ENCODE peak calls at places on chromosomes 12 and 14, in seven cellular contexts. F is mesendoderm, H is IMR-90, R is neuronal stem cell, Y is H9, N is mesenchymal stem cell, P is trophoblast cell. I is an unnamed sample.

GRCh38 chr12:130477701-130478100 is 140.0 kb downstream of the PIWIL1 start:
- DNase-seq in H (no peak), R (no peak), N (no peak), Y (no peak), P (no peak), F (no peak), I (no peak)

GRCh38 chr12:94701711-94702110 is 51.4 kb upstream of the TMCC3 start:
- DNase-seq in H (no peak), R (no peak), N (no peak), P (no peak), Y (no peak), F (no peak), I (no peak)

GRCh38 chr14:76280221-76280620 is 95.7 kb upstream of the ESRRB start:
- DNase-seq in N (no peak), F (no peak), H (no peak), P (no peak), R (no peak), Y (peak), I (no peak)

GRCh38 chr14:105161964-105162363 is 6.6 kb downstream of the JAG2 start:
- DNase-seq in F (peak), Y (no peak), P (no peak), R (no peak), N (no peak), H (no peak), I (no peak)

GRCh38 chr12:157644-158043 is 56.3 kb downstream of the SLC6A12 start:
- DNase-seq in H (no peak), N (no peak), F (no peak), R (no peak), P (no peak), Y (no peak), I (no peak)

GRCh38 chr14:102454711-102455110 is 54.9 kb downstream of the ANKRD9 start:
- DNase-seq in F (no peak), P (no peak), N (no peak), Y (no peak), R (no peak), H (no peak), I (no peak)

GRCh38 chr14:73913256-73913655 is 26.6 kb downstream of the ZNF410 start:
- DNase-seq in H (peak), N (no peak), P (no peak), F (no peak), R (no peak), Y (no peak), I (no peak)

GRCh38 chr12:41437578-41437977 is 249.5 kb downstream of the PDZRN4 start:
- DNase-seq in R (no peak), H (no peak), N (no peak), P (no peak), F (no peak), Y (no peak), I (no peak)

GRCh38 chr12:123131291-123131831 is 19.5 kb downstream of the PITPNM2 start:
- DNase-seq in P (peak), R (no peak), H (no peak), Y (no peak), N (peak), F (peak), I (no peak)

GRCh38 chr14:100140452-100141132 is 18.9 kb downstream of the DEGS2 start:
- DNase-seq in N (peak), F (peak), R (peak), P (no peak), Y (peak), H (peak), I (peak)

GRCh38 chr12:12488296-12488695 is 74.4 kb downstream of the DUSP16 start:
- DNase-seq in N (no peak), F (no peak), Y (no peak), H (no peak), R (no peak), P (no peak), I (no peak)

GRCh38 chr12:12491634-12492033 is 71.0 kb downstream of the DUSP16 start:
- DNase-seq in H (no peak), F (peak), R (no peak), P (no peak), Y (no peak), N (no peak), I (no peak)

GRCh38 chr12:12486661-12487240 is 75.9 kb downstream of the DUSP16 start:
- DNase-seq in R (no peak), Y (no peak), P (peak), N (no peak), F (no peak), H (no peak), I (no peak)

GRCh38 chr12:12487490-12487889 is 75.2 kb downstream of the DUSP16 start:
- DNase-seq in P (no peak), Y (no peak), F (no peak), H (no peak), N (no peak), R (no peak), I (no peak)

DNA sequence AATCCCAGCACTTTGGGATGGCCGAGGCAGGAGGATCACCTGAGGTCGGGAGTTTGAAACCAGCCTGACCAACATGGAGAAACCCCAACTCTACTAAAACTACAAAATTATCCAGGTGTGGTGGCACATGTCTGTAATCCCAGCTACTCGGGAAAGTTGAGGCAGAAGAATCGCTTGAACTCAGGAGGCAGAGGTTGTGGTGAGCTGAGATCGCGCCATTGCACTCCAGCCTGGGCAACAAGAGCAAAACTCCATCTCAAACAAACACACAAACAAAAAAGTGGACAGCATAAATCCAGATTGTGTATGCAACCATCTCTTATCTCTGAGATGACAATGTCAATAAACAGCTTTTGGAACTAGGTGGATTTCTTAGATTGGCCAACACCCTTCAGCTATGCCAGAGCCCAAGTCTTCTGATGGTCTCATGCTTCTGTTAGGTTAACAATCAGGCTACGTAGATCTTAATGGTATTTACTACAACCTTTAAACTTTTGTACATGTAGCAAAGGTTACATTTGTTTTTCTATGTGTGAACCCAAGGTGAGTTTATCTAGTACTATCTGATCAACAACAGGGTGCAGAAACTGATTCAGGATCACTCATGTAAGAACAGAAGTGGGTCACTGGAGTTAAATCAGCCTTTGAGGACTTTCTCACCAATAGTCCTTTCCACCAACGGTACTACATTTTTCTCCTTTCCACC is 73.7 kb downstream of the DUSP16 start:
- DNase-seq in F (no peak), P (no peak), R (no peak), H (no peak), N (no peak), Y (no peak), I (no peak)
- H3K23ac ChIP-seq in F (no peak), P (no peak), R (no peak), H (no peak), N (no peak), Y (no peak), I (no peak)

GRCh38 chr14:21589317-21589716 is 9.4 kb upstream of the OR10G3 start:
- DNase-seq in R (no peak), F (no peak), Y (no peak), N (no peak), H (no peak), P (peak), I (no peak)
- H3K23ac ChIP-seq in R (no peak), F (no peak), Y (no peak), N (no peak), H (no peak), P (no peak), I (no peak)

DNA sequence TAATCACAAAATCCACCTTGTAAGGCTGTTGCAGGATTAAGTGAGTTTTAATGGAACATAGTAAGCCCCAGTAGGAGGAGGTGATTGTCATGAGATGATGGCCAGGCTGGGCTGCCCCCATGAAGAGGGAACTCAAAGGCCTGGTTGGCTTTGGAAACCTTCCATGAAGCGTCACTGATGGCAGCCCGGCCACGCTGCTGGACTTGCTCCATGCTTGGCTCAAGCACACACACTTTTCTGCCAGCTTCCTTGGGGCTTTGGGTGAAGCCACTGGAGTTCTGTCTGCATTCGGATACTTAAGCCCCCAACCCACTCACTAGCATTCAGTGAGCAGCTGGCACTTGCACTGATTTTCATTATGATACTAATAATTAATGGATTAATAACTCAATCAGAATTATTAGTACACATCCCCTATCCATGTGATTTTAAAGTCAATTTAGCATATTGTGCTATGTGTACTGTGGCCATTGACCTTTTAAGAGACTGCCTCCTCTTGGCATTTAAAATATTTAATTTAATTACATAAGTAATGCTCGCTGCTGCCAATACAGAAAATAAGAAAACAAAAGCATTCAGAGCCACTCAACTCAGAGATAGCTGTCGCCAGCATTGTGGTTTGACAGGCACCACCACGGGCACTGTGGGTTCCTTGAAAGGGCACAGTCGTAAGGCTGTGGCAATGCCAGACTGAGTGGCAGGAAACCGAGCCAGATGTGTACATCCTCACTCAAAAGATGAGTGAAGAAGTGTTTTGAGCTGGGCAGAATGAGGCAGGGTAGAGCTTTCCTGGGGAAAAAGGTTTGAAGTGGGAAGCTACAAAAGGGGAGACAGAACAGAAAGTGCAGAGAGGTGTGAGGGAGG is 15.9 kb downstream of the KRT85 start:
- DNase-seq in Y (no peak), P (no peak), N (no peak), H (no peak), R (no peak), F (no peak), I (no peak)
- H3K23ac ChIP-seq in Y (no peak), P (no peak), N (no peak), H (no peak), R (no peak), F (no peak), I (no peak)

DNA sequence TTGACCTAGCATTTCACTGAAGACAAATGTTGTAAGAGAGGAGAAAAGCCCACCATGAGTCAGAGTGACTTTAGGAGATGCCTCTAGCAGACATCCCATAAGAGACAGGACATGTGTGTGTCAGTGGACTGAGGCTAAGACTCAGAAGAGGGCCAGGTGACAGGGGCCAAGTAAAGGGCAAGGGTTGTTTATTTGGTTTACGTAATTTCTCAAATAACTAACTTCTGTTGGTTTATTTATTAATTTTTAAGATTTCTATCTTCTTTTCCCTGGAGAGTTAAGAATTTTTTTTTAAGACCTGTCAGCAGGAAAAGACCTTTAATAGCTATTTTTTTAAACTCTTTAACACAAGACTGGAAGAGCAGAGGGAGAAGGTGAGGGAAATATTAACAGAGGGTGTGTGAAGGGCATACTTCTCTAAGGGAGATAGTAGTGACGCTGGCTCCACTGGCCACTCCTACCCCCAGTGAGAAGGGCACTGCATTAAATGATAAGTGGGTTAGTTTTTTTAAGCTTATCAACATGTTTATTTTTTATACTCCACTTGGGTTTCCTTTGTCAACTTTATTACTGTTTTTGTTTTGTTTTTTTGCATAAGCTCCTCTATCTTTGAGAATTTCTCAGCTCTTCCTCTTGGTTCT is 3.5 kb downstream of the PNP start:
- DNase-seq in F (no peak), Y (no peak), H (no peak), N (no peak), P (no peak), R (no peak), I (no peak)
- H3K23ac ChIP-seq in F (no peak), Y (no peak), H (no peak), N (no peak), P (no peak), R (no peak), I (no peak)

GRCh38 chr12:79778802-79779201 is 88.0 kb upstream of the PAWR start:
- DNase-seq in Y (no peak), H (peak), P (no peak), N (no peak), F (no peak), R (no peak), I (no peak)

GRCh38 chr12:79776111-79776510 is 85.3 kb upstream of the PAWR start:
- DNase-seq in Y (no peak), N (peak), F (no peak), R (no peak), H (peak), P (peak), I (no peak)

GRCh38 chr12:79773896-79774295 is 83.1 kb upstream of the PAWR start:
- DNase-seq in R (no peak), N (no peak), H (no peak), Y (no peak), P (no peak), F (no peak), I (no peak)

GRCh38 chr12:79769860-79770485 is 79.2 kb upstream of the PAWR start:
- DNase-seq in Y (no peak), H (no peak), R (no peak), P (no peak), F (no peak), N (no peak), I (no peak)

GRCh38 chr12:79775355-79776073 is 84.8 kb upstream of the PAWR start:
- DNase-seq in Y (no peak), N (peak), F (no peak), H (no peak), R (no peak), P (no peak), I (no peak)
- H3K23ac ChIP-seq in Y (no peak), N (no peak), F (no peak), H (no peak), R (no peak), P (no peak), I (no peak)

DNA sequence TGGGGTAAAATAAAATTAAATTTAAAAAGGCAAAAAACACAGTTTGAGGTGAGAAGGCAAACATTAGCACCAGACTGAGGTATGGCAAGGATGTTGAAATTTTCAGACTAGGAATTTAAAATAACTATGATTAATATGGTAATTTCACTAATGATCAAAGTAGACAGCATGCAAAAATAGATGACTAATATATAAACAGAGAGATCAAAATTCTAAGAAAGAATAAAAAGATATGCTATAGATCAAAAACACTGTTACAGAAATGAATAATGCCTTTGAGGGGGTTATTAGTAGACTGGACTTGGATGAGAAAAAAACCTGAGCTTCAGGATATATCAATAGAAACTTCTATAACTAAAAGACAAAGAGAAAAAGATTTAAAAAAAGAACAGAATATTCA is 14.4 kb upstream of the GALNT8 start:
- DNase-seq in R (no peak), Y (no peak), H (no peak), P (no peak), N (no peak), F (no peak), I (no peak)
- H3K23ac ChIP-seq in R (no peak), Y (no peak), H (no peak), P (no peak), N (no peak), F (no peak), I (no peak)

GRCh38 chr12:5577741-5578140 is 145.8 kb downstream of the NTF3 start:
- DNase-seq in F (peak), P (peak), H (no peak), Y (no peak), R (no peak), N (no peak), I (no peak)
- H3K23ac ChIP-seq in F (no peak), P (no peak), H (no peak), Y (no peak), R (no peak), N (no peak), I (no peak)

GRCh38 chr14:36496346-36496745 is 23.7 kb downstream of the NKX2-1 start:
- DNase-seq in H (no peak), R (no peak), Y (no peak), F (no peak), P (no peak), N (no peak), I (no peak)

GRCh38 chr14:36498938-36499337 is 21.1 kb downstream of the NKX2-1 start:
- DNase-seq in P (no peak), F (no peak), Y (no peak), R (no peak), N (no peak), H (no peak), I (no peak)

GRCh38 chr14:36493761-36494160 is 26.3 kb downstream of the NKX2-1 start:
- DNase-seq in H (no peak), R (no peak), F (no peak), P (no peak), Y (no peak), N (no peak), I (no peak)

DNA sequence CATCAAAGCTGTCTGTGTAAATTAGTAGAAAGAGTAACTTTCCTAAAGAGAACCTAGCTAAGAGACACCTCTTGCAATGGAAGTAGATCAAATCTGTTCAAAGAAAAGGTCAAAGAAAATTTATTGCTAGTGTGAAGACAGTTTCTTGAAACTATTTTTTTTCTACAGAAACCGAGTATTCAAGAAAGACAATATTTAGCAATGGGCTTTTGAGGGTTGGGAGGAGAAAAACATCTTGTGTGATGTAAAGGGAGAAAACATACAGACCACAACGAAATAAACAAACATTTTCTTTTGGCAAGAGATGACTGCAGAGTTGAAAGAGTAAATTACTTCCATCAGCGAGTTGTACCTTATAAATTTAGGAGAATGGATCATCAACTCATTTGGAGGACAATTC is 24.4 kb downstream of the NKX2-1 start:
- DNase-seq in R (no peak), Y (no peak), N (no peak), P (no peak), H (no peak), F (no peak), I (no peak)
- H3K23ac ChIP-seq in R (no peak), Y (no peak), N (no peak), P (no peak), H (no peak), F (no peak), I (no peak)

DNA sequence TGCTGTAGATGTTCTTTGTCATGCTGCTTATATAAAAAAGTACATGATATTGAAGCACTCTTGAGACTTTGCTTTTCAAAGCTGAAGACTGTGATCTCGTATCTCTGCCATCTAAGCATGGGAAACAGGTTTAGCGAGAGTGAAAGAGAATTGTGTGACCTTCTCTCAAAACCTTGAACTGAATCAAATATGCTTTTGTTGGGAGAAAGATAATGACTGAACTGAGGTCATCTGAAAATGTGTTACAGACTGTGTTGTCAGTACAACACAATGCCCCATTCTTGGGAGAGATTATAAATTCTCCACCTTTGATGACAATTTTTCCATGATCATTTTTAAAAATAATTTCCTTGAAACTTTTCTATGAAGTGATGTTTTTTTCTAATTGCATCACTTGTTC is 272.1 kb upstream of the SEL1L start:
- DNase-seq in Y (no peak), H (no peak), P (no peak), F (peak), R (no peak), N (no peak), I (no peak)
- H3K23ac ChIP-seq in Y (no peak), H (no peak), P (no peak), F (no peak), R (no peak), N (no peak), I (no peak)

I was measured in H1.